ENCODE peak calls at places on chromosome 11, in five cellular contexts. U is fibroblast of lung; T is NCI-H2029; X is stimulated activated CD4-positive, alpha-beta T cell treated with anti-CD3 and anti-CD28 coated beads, Interleukin-4, amount 100 ng/mL, for 1 hour; O is mammary epithelial cell. W is an unnamed sample.
A peak's percentile ranks its signal among the peaks of the same experiment; 100 is the strongest.

GRCh38 chr11:115873813-115874212 is 369.6 kb upstream of the CADM1 start:
- DNase-seq in X (no peak), O (no peak), U (no peak), T (no peak), W (no peak)

GRCh38 chr11:77179048-77179447 is 51.0 kb downstream of the MYO7A start:
- DNase-seq in X (no peak), O (no peak), U (no peak), T (no peak), W (no peak)

GRCh38 chr11:110565344-110565684 is 135.6 kb downstream of the FDX1 start:
- DNase-seq in U (peak; percentile 32), T (no peak), X (no peak), O (no peak), W (no peak)

GRCh38 chr11:12845739-12846358 is 163.3 kb upstream of the RASSF10 start:
- DNase-seq in X (no peak), U (peak; percentile 80), O (no peak), T (peak; percentile 90), W (peak; percentile 69)

GRCh38 chr11:69510471-69511357 is 29.3 kb downstream of the LINC01488 start:
- DNase-seq in X (no peak), O (peak; percentile 46), T (no peak), U (peak; percentile 69), W (no peak)

GRCh38 chr11:65424200-65425104 is 1.9 kb downstream of the NEAT1 start:
- DNase-seq in O (peak; percentile 57), X (peak; percentile 76), T (no peak), U (peak; percentile 63), W (peak; percentile 86)

GRCh38 chr11:19683141-19683805 is 29.4 kb upstream of the NAV2 start:
- DNase-seq in O (no peak), X (no peak), U (peak; percentile 45), T (no peak), W (no peak)

GRCh38 chr11:3995949-3996554 is 98.5 kb upstream of the RRM1 start:
- DNase-seq in X (no peak), U (no peak), O (no peak), T (no peak), W (no peak)

GRCh38 chr11:93842461-93842860 is 8.0 kb downstream of the VSTM5 start:
- DNase-seq in X (no peak), T (no peak), O (peak; percentile 86), U (peak; percentile 53), W (no peak)

W was measured in sciatic nerve.